ENCODE peak calls at places on chromosomes 13 and 19, in six cellular contexts. X, J, L, Z, O and S are unnamed samples.

GRCh38 chr19:12733369-12733896 is 1.1 kb downstream of the TRIR start:
- ATAC-seq in X (no peak), J (no peak), L (no peak), Z (no peak), O (no peak), S (no peak)

GRCh38 chr19:29620931-29621351 is 14.9 kb downstream of the POP4 start:
- ATAC-seq in X (no peak), J (no peak), L (no peak), Z (no peak), O (no peak), S (no peak)

GRCh38 chr13:112032186-112032835 is 34.6 kb upstream of the SOX1 start:
- ATAC-seq in X (peak; percentile 86), J (no peak), L (peak; percentile 58), Z (no peak), O (no peak), S (peak; percentile 64)

GRCh38 chr19:17684256-17684655 is 3.9 kb downstream of the UNC13A start:
- ATAC-seq in X (no peak), J (no peak), L (no peak), Z (no peak), O (no peak), S (no peak)

GRCh38 chr13:95188128-95188527 is 113.1 kb downstream of the ABCC4 start:
- ATAC-seq in X (no peak), J (no peak), L (no peak), Z (no peak), O (no peak), S (no peak)

GRCh38 chr19:51366999-51367564 is 894 bp upstream of the ETFB start:
- ATAC-seq in X (peak; percentile 0), J (no peak), L (peak; percentile 0), Z (no peak), O (no peak), S (peak; percentile 0)

GRCh38 chr19:46515879-46516350 is 20.2 kb upstream of the PNMA8B start:
- ATAC-seq in X (peak; percentile 35), J (no peak), L (peak; percentile 50), Z (peak; percentile 55), O (peak; percentile 62), S (peak; percentile 33)

GRCh38 chr13:48403151-48403631 is 9.7 kb downstream of the LPAR6 start:
- ATAC-seq in X (peak; percentile 44), J (no peak), L (peak; percentile 41), Z (no peak), O (no peak), S (no peak)

GRCh38 chr19:13085673-13086072 is 17.0 kb downstream of the LYL1 start:
- ATAC-seq in X (no peak), J (peak; percentile 40), L (peak; percentile 88), Z (no peak), O (no peak), S (no peak)

GRCh38 chr13:109156181-109156935 is 526.9 kb downstream of the MYO16 start:
- ATAC-seq in X (peak; percentile 18), J (peak; percentile 66), L (peak; percentile 63), Z (peak; percentile 78), O (no peak), S (peak; percentile 41)